ENCODE peak calls at places on chromosome 13, in seven cellular contexts. H is brain microvascular endothelial cell, B is uterus, J is lower leg skin, A is fibroblast of lung, P is cardiac muscle cell, X is ascending aorta. G is an unnamed sample.

GRCh38 chr13:109954441-109954840 is 168.1 kb upstream of the IRS2 start:
- DNase-seq in H (no peak), B (no peak), J (no peak), A (no peak), P (no peak), X (no peak), G (no peak)

GRCh38 chr13:28250542-28250941 is 112.2 kb downstream of the PAN3 start:
- DNase-seq in H (no peak), B (no peak), J (no peak), A (no peak), P (no peak), X (no peak), G (no peak)

GRCh38 chr13:114069376-114070097 is 62.9 kb downstream of the RASA3 start:
- DNase-seq in H (no peak), B (no peak), J (no peak), A (no peak), P (no peak), X (no peak), G (no peak)

GRCh38 chr13:41053384-41053826 is 7.9 kb upstream of the WBP4 start:
- DNase-seq in H (no peak), B (no peak), J (peak; percentile 72), A (peak; percentile 63), P (peak; percentile 59), X (peak; percentile 71), G (peak; percentile 85)

GRCh38 chr13:29702912-29703351 is 107.4 kb upstream of the SLC7A1 start:
- DNase-seq in H (peak; percentile 92), B (peak; percentile 59), J (peak; percentile 51), A (peak; percentile 76), P (peak; percentile 93), X (no peak), G (peak; percentile 89)

GRCh38 chr13:40440990-40441820 is 225.2 kb downstream of the FOXO1 start:
- DNase-seq in H (no peak), B (peak; percentile 69), J (peak; percentile 63), A (peak; percentile 78), P (peak; percentile 55), X (peak; percentile 87), G (peak; percentile 69)

GRCh38 chr13:23440821-23441608 is 7.5 kb upstream of the SACS start:
- DNase-seq in H (no peak), B (no peak), J (no peak), A (no peak), P (no peak), X (no peak), G (no peak)

GRCh38 chr13:22357132-22357531 is 686.3 kb downstream of the FGF9 start:
- DNase-seq in H (no peak), B (no peak), J (no peak), A (peak; percentile 47), P (no peak), X (no peak), G (peak; percentile 3)

GRCh38 chr13:76385606-76386005 is 500.6 kb downstream of the KCTD12 start:
- DNase-seq in H (no peak), B (no peak), J (no peak), A (peak; percentile 17), P (no peak), X (no peak), G (peak; percentile 24)

GRCh38 chr13:112331675-112332074 is 44.5 kb upstream of the SPACA7 start:
- DNase-seq in H (no peak), B (no peak), J (no peak), A (no peak), P (no peak), X (no peak), G (no peak)

GRCh38 chr13:44651209-44651608 is 75.1 kb upstream of the TSC22D1 start:
- DNase-seq in H (no peak), B (no peak), J (no peak), A (no peak), P (no peak), X (no peak), G (peak; percentile 13)

GRCh38 chr13:34020388-34020787 is 202.4 kb downstream of the RFC3 start:
- DNase-seq in H (no peak), B (no peak), J (no peak), A (no peak), P (no peak), X (no peak), G (no peak)

GRCh38 chr13:76210262-76210661 is 574.1 kb downstream of the LMO7 start:
- DNase-seq in H (peak; percentile 39), B (no peak), J (no peak), A (peak; percentile 13), P (peak; percentile 2), X (no peak), G (peak; percentile 2)

GRCh38 chr13:79987323-79987722 is 353.6 kb downstream of the SPRY2 start:
- DNase-seq in H (no peak), B (no peak), J (no peak), A (no peak), P (no peak), X (no peak), G (no peak)

GRCh38 chr13:44191504-44192171 is 182.0 kb upstream of the SERP2 start:
- DNase-seq in H (peak; percentile 68), B (peak; percentile 42), J (peak; percentile 69), A (peak; percentile 91), P (peak; percentile 86), X (peak; percentile 77), G (peak; percentile 85)

GRCh38 chr13:109256866-109257760 is 529.3 kb downstream of the IRS2 start:
- DNase-seq in H (peak; percentile 96), B (no peak), J (peak; percentile 39), A (peak; percentile 94), P (peak; percentile 98), X (peak; percentile 80), G (peak; percentile 100)

GRCh38 chr13:113926301-113926761 is 47.5 kb downstream of the C13orf46 start:
- DNase-seq in H (no peak), B (peak; percentile 33), J (no peak), A (peak; percentile 88), P (peak; percentile 89), X (peak; percentile 55), G (peak; percentile 61)

GRCh38 chr13:101474419-101474957 is 22.0 kb downstream of the ITGBL1 start:
- DNase-seq in H (peak; percentile 82), B (no peak), J (no peak), A (peak; percentile 91), P (peak; percentile 93), X (no peak), G (peak; percentile 85)

GRCh38 chr13:114035583-114036501 is 62.0 kb upstream of the C13orf46 start:
- DNase-seq in H (peak; percentile 48), B (no peak), J (no peak), A (peak; percentile 41), P (peak; percentile 26), X (no peak), G (no peak)

GRCh38 chr13:39692650-39693438 is 37.4 kb downstream of the COG6 start:
- DNase-seq in H (no peak), B (no peak), J (no peak), A (peak; percentile 45), P (no peak), X (no peak), G (no peak)

GRCh38 chr13:111634410-111634809 is 314.0 kb downstream of the TEX29 start:
- DNase-seq in H (no peak), B (no peak), J (no peak), A (no peak), P (no peak), X (no peak), G (no peak)

DNA sequence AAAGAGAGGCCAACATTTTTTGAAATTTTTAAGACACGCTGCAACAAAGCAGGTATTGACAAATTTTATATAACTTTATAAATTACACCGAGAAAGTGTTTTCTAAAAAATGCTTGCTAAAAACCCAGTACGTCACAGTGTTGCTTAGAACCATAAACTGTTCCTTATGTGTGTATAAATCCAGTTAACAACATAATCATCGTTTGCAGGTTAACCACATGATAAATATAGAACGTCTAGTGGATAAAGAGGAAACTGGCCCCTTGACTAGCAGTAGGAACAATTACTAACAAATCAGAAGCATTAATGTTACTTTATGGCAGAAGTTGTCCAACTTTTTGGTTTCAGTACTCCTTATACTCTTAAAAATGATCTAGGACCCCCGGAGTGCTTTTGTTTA is 1.2 kb downstream of the BRCA2 start:
- DNase-seq in H (no peak), B (no peak), J (no peak), A (no peak), P (no peak), X (no peak), G (no peak)
- H3K4me3 ChIP-seq in H (peak overlapping the region; percentile 79), B (no peak overlapping the region), J (no peak overlapping the region), A (peak overlapping the region; percentile 76), P (peak overlapping the region; percentile 58), X (peak overlapping the region; percentile 61), G (peak overlapping the region; percentile 94)

GRCh38 chr13:89432997-89433396 is 1761.8 kb downstream of the SLITRK5 start:
- DNase-seq in H (no peak), B (no peak), J (no peak), A (no peak), P (no peak), X (no peak), G (no peak)
- TF ChIP-seq CTCF in H (no peak), B (no peak), J (no peak), A (no peak), P (no peak), X (no peak), G (no peak)

GRCh38 chr13:98761126-98761978 is 8.9 kb upstream of the SLC15A1 start:
- DNase-seq in H (peak; percentile 54), B (no peak), J (no peak), A (peak; percentile 85), P (peak; percentile 84), X (no peak), G (peak; percentile 75)
- H3K4me3 ChIP-seq in H (no peak overlapping the region), B (peak overlapping the region; percentile 15), J (no peak overlapping the region), A (peak overlapping the region; percentile 2), P (no peak overlapping the region), X (no peak overlapping the region), G (no peak overlapping the region)

GRCh38 chr13:54185785-54186184 is 1157.2 kb downstream of the OLFM4 start:
- DNase-seq in H (no peak), B (no peak), J (no peak), A (no peak), P (no peak), X (no peak), G (no peak)
- TF ChIP-seq CTCF in H (no peak), B (no peak), J (no peak), A (no peak), P (no peak), X (no peak), G (no peak)

GRCh38 chr13:73129023-73129422 is 70.2 kb downstream of the KLF5 start:
- DNase-seq in H (no peak), B (no peak), J (no peak), A (no peak), P (no peak), X (no peak), G (no peak)
- H3K4me3 ChIP-seq in H (no peak overlapping the region), B (no peak overlapping the region), J (no peak overlapping the region), A (no peak overlapping the region), P (no peak overlapping the region), X (no peak overlapping the region), G (no peak overlapping the region)

G was measured in cardiac fibroblast.